ENCODE peak calls at places on chromosomes 16 and 17, in five cellular contexts. One of them, this sample, is unnamed.

GRCh38 chr17:45225964-45226530 is 4.4 kb downstream of the FMNL1 start:
- DNase-seq in skeletal muscle cell: no peak
- DNase-seq in SK-N-SH: no peak
- DNase-seq in epithelial cell of esophagus: peak; percentile 21
- DNase-seq in EL: peak; percentile 44
- DNase-seq in this sample: no peak

GRCh38 chr16:84247844-84248243 is 8.0 kb upstream of the KCNG4 start:
- DNase-seq in EL: peak; percentile 80
- DNase-seq in epithelial cell of esophagus: peak; percentile 84
- DNase-seq in SK-N-SH: no peak
- DNase-seq in skeletal muscle cell: no peak
- DNase-seq in this sample: no peak

GRCh38 chr16:74837056-74837455 is 62.4 kb upstream of the FA2H start:
- DNase-seq in skeletal muscle cell: no peak
- DNase-seq in epithelial cell of esophagus: peak; percentile 17
- DNase-seq in SK-N-SH: no peak
- DNase-seq in EL: no peak
- DNase-seq in this sample: no peak

GRCh38 chr17:73427198-73427597 is 115.4 kb upstream of the CDC42EP4 start:
- DNase-seq in EL: no peak
- DNase-seq in skeletal muscle cell: no peak
- DNase-seq in epithelial cell of esophagus: no peak
- DNase-seq in SK-N-SH: no peak
- DNase-seq in this sample: no peak

GRCh38 chr16:83356986-83357385 is 450.8 kb upstream of the HSBP1 start:
- DNase-seq in epithelial cell of esophagus: no peak
- DNase-seq in EL: no peak
- DNase-seq in SK-N-SH: no peak
- DNase-seq in skeletal muscle cell: no peak
- DNase-seq in this sample: no peak

GRCh38 chr16:82580293-82580900 is 46.4 kb upstream of the CDH13 start:
- DNase-seq in SK-N-SH: peak; percentile 22
- DNase-seq in EL: peak; percentile 9
- DNase-seq in skeletal muscle cell: no peak
- DNase-seq in epithelial cell of esophagus: peak; percentile 49
- DNase-seq in this sample: no peak

GRCh38 chr17:81516439-81516838 is 3.8 kb upstream of the ACTG1 start:
- DNase-seq in SK-N-SH: no peak
- DNase-seq in epithelial cell of esophagus: no peak
- DNase-seq in skeletal muscle cell: no peak
- DNase-seq in EL: no peak
- DNase-seq in this sample: no peak

GRCh38 chr16:85508388-85508787 is 104.7 kb upstream of the GSE1 start:
- DNase-seq in skeletal muscle cell: no peak
- DNase-seq in epithelial cell of esophagus: no peak
- DNase-seq in SK-N-SH: no peak
- DNase-seq in EL: no peak
- DNase-seq in this sample: no peak

GRCh38 chr17:50632637-50633036 is 2.0 kb upstream of the ABCC3 start:
- DNase-seq in skeletal muscle cell: no peak
- DNase-seq in epithelial cell of esophagus: no peak
- DNase-seq in EL: no peak
- DNase-seq in SK-N-SH: peak; percentile 11
- DNase-seq in this sample: no peak

GRCh38 chr17:27343294-27343693 is 49.4 kb downstream of the WSB1 start:
- DNase-seq in EL: no peak
- DNase-seq in skeletal muscle cell: no peak
- DNase-seq in SK-N-SH: no peak
- DNase-seq in epithelial cell of esophagus: no peak
- DNase-seq in this sample: no peak

This sample was measured in mesothelial cell of epicardium.